ENCODE peak calls at places on chromosomes 7 and 10, in five cellular contexts. N, Y, R, U and B are unnamed samples.

GRCh38 chr7:3673524-3673923 is 372.5 kb downstream of the SDK1 start:
- DNase-seq in N (peak), R (no peak), U (no peak), Y (peak), B (no peak)

GRCh38 chr7:32574626-32575025 is 79.3 kb downstream of the AVL9 start:
- DNase-seq in Y (no peak), N (no peak), U (no peak), R (no peak), B (no peak)

GRCh38 chr10:106467506-106467905 is 697.0 kb downstream of the SORCS1 start:
- DNase-seq in N (no peak), U (no peak), Y (no peak), R (no peak), B (no peak)

GRCh38 chr7:57443567-57443966 is 6.4 kb upstream of the ZNF716 start:
- DNase-seq in Y (no peak), U (no peak), N (no peak), R (no peak), B (no peak)

GRCh38 chr10:108684431-108684830 is 1238.9 kb downstream of the XPNPEP1 start:
- DNase-seq in U (no peak), Y (no peak), N (no peak), R (no peak), B (no peak)

GRCh38 chr10:53162856-53163255 is 390.3 kb upstream of the MBL2 start:
- DNase-seq in R (no peak), Y (no peak), N (no peak), U (no peak), B (no peak)

GRCh38 chr7:68691261-68692216 is 906.7 kb upstream of the AUTS2 start:
- DNase-seq in U (no peak), N (no peak), Y (no peak), R (no peak), B (no peak)

GRCh38 chr10:120283093-120283492 is 173.9 kb upstream of the PLPP4 start:
- DNase-seq in R (no peak), Y (no peak), N (no peak), U (no peak), B (no peak)

GRCh38 chr10:104642311-104643022 is 1.4 kb downstream of the SORCS3 start:
- DNase-seq in N (no peak), R (no peak), U (no peak), Y (no peak), B (no peak)

GRCh38 chr10:49611166-49611814 is 1.2 kb downstream of the SLC18A3 start:
- DNase-seq in U (peak), Y (no peak), R (no peak), N (no peak), B (no peak)

GRCh38 chr7:70710011-70710480 is 421.9 kb upstream of the GALNT17 start:
- DNase-seq in U (no peak), N (no peak), Y (no peak), R (peak), B (no peak)

GRCh38 chr7:19051767-19052375 is 65.6 kb downstream of the TWIST1 start:
- DNase-seq in U (no peak), N (peak), Y (peak), R (no peak), B (no peak)

GRCh38 chr10:30425336-30426075 is 8.5 kb upstream of the MAP3K8 start:
- DNase-seq in U (no peak), Y (no peak), N (no peak), R (no peak), B (no peak)

GRCh38 chr10:44045020-44045419 is 339.9 kb downstream of the CXCL12 start:
- DNase-seq in R (no peak), N (no peak), U (no peak), Y (no peak), B (peak)

GRCh38 chr7:32068411-32068905 is 1.7 kb downstream of the PDE1C start:
- DNase-seq in N (no peak), Y (no peak), U (no peak), R (no peak), B (peak)

GRCh38 chr7:82906502-82906901 is 256.2 kb downstream of the PCLO start:
- DNase-seq in N (no peak), Y (no peak), U (no peak), R (no peak), B (no peak)

GRCh38 chr10:103930449-103930848 is 12.5 kb upstream of the STN1 start:
- DNase-seq in U (no peak), N (no peak), R (no peak), Y (no peak), B (no peak)

GRCh38 chr7:155921804-155922506 is 109.7 kb upstream of the SHH start:
- DNase-seq in Y (peak), N (peak), U (no peak), R (no peak), B (no peak)

DNA sequence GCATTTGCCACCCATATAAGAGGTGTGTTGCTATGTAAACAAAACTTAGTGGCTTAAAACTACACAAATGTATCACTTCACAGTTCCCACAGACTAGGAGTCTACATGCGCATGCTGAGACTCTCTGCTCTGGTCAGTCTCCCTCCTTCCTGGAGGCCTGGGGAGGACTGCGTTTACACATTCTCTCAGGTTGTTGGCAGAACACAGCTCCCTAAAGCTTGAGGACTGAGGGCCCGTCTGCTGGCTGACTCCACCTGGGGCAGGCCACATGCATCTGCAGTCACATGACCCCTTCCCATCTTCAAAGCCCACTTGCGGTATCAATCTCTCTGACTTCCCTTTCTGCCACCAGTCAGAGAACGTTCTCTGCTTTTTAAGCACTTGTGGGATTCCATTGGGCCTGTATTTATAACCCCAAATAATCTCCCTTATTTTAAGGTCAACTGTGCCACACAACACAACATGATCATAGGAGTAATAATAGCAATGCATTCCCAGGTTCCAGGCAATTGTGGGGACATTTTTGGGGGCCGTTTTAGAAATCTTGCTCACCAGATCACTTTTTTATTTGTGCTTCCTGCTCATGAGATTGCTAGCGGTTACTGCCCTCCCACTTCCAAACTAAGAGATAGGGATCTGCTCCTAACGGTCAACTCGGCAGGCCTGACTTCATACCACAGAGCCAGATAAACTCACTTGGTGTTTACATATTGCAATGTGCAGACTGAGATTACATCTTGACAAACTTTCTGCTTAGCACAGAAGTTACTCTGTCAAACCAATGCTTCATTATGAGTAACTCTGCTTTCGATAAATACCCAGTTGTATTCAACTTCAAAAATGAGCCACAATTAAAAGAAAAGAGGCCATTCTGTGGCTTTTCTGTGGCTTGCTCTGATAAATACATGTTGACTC is 96.3 kb downstream of the ALOX5 start:
- DNase-seq in U (no peak), R (no peak), Y (peak), N (no peak), B (no peak)
- H3K4me3 ChIP-seq in U (no peak), R (no peak), Y (no peak), N (no peak), B (no peak)

DNA sequence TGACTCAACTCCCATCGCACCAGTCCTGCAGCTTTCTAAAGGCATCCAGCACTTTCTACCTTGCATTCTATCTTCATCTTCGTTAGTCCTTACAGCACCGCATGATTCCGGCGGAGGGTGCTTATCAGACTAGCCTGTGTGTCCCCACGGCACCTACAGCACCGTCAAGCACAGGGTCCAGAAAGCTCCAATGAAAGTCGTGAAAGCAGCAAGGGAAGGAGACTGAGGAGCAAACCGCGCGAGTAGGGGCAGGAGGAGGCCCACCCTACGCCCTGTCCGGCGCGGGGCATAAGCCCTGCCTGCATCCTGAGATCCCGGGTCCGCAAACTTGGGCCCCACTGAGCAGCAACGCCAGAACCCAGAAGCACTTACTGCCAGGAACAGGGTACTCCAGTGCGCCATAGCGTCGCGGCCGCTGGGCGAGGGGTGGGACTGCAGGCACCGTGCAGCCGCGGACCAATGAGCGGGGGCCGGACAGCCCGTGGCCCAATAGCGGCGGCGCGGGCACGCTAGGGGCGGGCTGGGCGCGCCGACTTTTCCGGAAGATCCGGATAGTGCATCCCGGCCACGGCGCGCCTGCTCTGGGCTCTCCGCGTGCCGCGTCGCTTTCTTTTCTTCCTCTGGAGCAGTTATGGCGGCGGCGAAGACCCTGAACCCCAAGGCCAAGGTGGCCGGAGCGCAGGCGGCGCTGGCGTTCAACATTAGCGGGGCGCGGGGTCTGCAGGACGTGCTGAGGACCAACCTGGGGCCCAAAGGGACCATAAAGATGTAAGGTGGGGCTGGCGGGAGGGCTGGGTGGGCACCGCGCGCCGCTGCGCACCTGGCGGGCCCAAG is 122.1 kb upstream of the VKORC1L1 start:
- DNase-seq in Y (peak), N (peak), R (peak), U (peak), B (no peak)
- TF ChIP-seq POLR2A in Y (peak), N (no peak), R (peak), U (no peak), B (no peak)

GRCh38 chr10:60426425-60426824 is 36.8 kb upstream of the ANK3 start:
- DNase-seq in N (no peak), U (no peak), R (no peak), Y (no peak), B (no peak)

GRCh38 chr10:60425392-60426110 is 35.9 kb upstream of the ANK3 start:
- DNase-seq in U (no peak), N (no peak), Y (no peak), R (no peak), B (no peak)

GRCh38 chr10:60422809-60423208 is 33.1 kb upstream of the ANK3 start:
- DNase-seq in R (no peak), Y (no peak), N (no peak), U (no peak), B (no peak)

GRCh38 chr10:60424971-60425370 is 35.3 kb upstream of the ANK3 start:
- DNase-seq in N (no peak), R (no peak), U (no peak), Y (no peak), B (no peak)

DNA sequence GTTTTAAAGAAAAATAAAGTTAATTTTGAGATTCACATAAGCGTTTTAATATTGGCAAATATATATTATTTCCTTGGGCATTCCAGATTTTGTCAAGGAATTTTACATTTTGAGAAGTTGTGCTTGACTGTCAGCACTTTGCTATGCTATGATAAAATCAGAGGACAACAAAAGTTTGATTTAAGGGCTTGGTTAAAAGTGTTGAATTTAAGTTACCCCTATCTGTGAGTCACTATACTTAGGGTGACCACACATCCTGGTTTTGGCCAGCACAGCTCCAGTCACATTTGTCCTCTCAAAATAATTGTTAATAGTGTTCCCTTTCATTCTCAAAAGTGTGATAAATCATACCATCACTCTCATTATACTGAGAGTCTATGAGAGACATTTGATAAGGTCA is 34.2 kb upstream of the ANK3 start:
- DNase-seq in Y (no peak), U (no peak), N (no peak), R (no peak), B (no peak)
- TF ChIP-seq POLR2AphosphoS5 in Y (no peak), U (no peak), N (no peak), R (no peak), B (no peak)

GRCh38 chr7:100895956-100896742 is 461 bp upstream of the ACHE start:
- DNase-seq in U (peak), N (peak), R (no peak), Y (peak), B (no peak)
- H3K4me3 ChIP-seq in U (peak), N (peak), R (peak), Y (peak), B (peak)

DNA sequence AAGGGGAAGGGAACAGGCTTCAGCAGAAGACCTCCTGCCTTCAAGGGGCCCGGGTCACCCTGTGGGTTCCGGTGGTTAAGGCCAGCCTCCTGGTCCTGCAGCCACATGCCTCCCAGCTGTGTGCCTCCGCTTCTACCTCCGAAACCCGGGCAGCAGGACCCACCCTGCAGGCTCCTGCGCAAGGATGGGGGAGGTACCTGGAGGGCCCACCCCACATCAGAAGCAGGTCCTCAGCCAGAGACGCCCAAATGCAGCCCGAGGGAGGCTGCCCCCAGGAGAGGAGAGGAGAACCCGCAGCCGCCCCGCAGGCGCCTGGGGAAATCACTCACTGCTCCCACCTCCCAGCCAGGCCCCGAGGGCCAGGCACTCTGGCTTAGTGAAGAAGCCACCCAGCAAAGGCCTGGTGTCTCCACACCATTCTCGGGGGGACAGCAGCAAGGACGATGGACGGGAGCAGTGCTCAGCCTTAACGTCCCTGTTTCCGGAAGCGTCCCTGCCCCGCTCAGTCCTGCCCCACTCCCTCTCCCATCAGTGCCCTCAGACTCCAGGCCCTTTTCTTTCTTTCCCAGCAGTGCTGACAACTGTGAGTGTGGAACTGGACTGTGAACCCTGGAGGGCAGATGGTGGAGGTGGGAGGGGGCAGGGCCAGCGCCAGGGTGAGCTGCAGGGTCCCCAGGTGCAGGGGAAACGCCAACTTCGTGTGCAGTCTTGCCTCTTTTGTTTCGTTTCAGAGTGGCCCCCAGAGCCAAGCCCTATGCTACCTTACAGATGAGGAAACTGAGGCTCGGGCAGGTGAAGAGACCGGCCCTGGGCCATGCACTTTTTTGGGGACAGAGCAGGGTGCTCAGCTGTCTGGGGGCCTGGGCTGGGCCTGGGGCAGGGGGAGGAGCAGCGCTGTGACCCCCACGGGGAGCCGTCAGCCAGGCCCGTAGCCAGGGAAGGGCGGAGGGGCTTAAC is 138.0 kb downstream of the FAM53B start:
- DNase-seq in Y (no peak), R (no peak), N (no peak), U (no peak), B (no peak)
- TF ChIP-seq POLR2A in Y (no peak), R (no peak), N (no peak), U (no peak), B (no peak)

GRCh38 chr7:115033917-115034459 is 112.1 kb downstream of the MDFIC start:
- DNase-seq in R (no peak), N (no peak), U (no peak), Y (no peak), B (no peak)
- TF ChIP-seq POLR2AphosphoS5 in R (no peak), N (no peak), U (no peak), Y (no peak), B (no peak)